ENCODE peak calls at places on chromosomes 16 and 17, in five cellular contexts. W, I, A, U and B are unnamed samples.

GRCh38 chr16:15704545-15704987 is 54.5 kb downstream of the NDE1 start:
- DNase-seq in U (peak; percentile 83), I (peak; percentile 65), W (peak; percentile 57), A (peak; percentile 19), B (peak; percentile 88)

GRCh38 chr17:56011406-56012131 is 141.7 kb upstream of the ANKFN1 start:
- DNase-seq in A (no peak), W (no peak), U (no peak), I (no peak), B (no peak)

GRCh38 chr16:6232060-6232459 is 1100.6 kb upstream of the RBFOX1 start:
- DNase-seq in A (no peak), I (no peak), U (no peak), W (no peak), B (no peak)

GRCh38 chr17:74042744-74043486 is 160.6 kb upstream of the RPL38 start:
- DNase-seq in I (peak; percentile 52), A (peak; percentile 52), W (no peak), U (peak; percentile 79), B (no peak)

GRCh38 chr17:8324132-8324531 is 14.1 kb downstream of the ARHGEF15 start:
- DNase-seq in A (no peak), U (no peak), W (no peak), I (no peak), B (peak; percentile 51)

GRCh38 chr17:17129466-17129865 is 76.7 kb downstream of the PLD6 start:
- DNase-seq in W (no peak), U (no peak), A (no peak), I (peak; percentile 87), B (no peak)

GRCh38 chr17:57448288-57449283 is 192.3 kb downstream of the MSI2 start:
- DNase-seq in W (no peak), I (no peak), A (no peak), U (no peak), B (no peak)

GRCh38 chr17:10099051-10099571 is 99.3 kb downstream of the GAS7 start:
- DNase-seq in W (no peak), I (no peak), U (no peak), A (no peak), B (no peak)

GRCh38 chr17:49703557-49704277 is 4.0 kb downstream of the SLC35B1 start:
- DNase-seq in U (no peak), A (no peak), I (peak; percentile 58), W (no peak), B (peak; percentile 63)

GRCh38 chr17:82328994-82329507 is 4.5 kb downstream of the SECTM1 start:
- DNase-seq in I (no peak), W (no peak), U (no peak), A (no peak), B (no peak)

GRCh38 chr16:46822270-46822669 is 8.7 kb downstream of the C16orf87 start:
- DNase-seq in W (no peak), U (no peak), I (no peak), A (no peak), B (no peak)

GRCh38 chr17:74330446-74330845 is 4.4 kb downstream of the KIF19 start:
- DNase-seq in A (no peak), U (no peak), I (no peak), W (no peak), B (no peak)

GRCh38 chr17:41863074-41863843 is 2.0 kb downstream of the KLHL11 start:
- DNase-seq in A (no peak), W (peak; percentile 3), U (no peak), I (no peak), B (peak; percentile 60)

GRCh38 chr16:46801428-46802049 is 29.4 kb downstream of the C16orf87 start:
- DNase-seq in I (no peak), W (no peak), U (no peak), A (no peak), B (peak; percentile 32)

GRCh38 chr16:72894291-72895151 is 153.4 kb downstream of the ZFHX3 start:
- DNase-seq in U (peak; percentile 74), I (no peak), W (no peak), A (no peak), B (no peak)

GRCh38 chr16:79444522-79445040 is 156.0 kb downstream of the MAF start:
- DNase-seq in U (no peak), I (no peak), W (no peak), A (no peak), B (no peak)
- H3K4me3 ChIP-seq in U (no peak overlapping the region), I (no peak overlapping the region), W (no peak overlapping the region), A (no peak overlapping the region), B (no peak overlapping the region)

GRCh38 chr17:66746736-66747135 is 88.2 kb upstream of the CACNG5 start:
- DNase-seq in I (no peak), A (no peak), W (no peak), U (no peak), B (no peak)

GRCh38 chr17:66749217-66749832 is 85.6 kb upstream of the CACNG5 start:
- DNase-seq in A (no peak), W (no peak), U (peak; percentile 44), I (no peak), B (no peak)

GRCh38 chr17:66750756-66751543 is 84.0 kb upstream of the CACNG5 start:
- DNase-seq in U (no peak), I (no peak), W (no peak), A (no peak), B (no peak)

GRCh38 chr17:66748578-66748977 is 86.3 kb upstream of the CACNG5 start:
- DNase-seq in A (no peak), I (no peak), W (no peak), U (peak; percentile 4), B (no peak)

DNA sequence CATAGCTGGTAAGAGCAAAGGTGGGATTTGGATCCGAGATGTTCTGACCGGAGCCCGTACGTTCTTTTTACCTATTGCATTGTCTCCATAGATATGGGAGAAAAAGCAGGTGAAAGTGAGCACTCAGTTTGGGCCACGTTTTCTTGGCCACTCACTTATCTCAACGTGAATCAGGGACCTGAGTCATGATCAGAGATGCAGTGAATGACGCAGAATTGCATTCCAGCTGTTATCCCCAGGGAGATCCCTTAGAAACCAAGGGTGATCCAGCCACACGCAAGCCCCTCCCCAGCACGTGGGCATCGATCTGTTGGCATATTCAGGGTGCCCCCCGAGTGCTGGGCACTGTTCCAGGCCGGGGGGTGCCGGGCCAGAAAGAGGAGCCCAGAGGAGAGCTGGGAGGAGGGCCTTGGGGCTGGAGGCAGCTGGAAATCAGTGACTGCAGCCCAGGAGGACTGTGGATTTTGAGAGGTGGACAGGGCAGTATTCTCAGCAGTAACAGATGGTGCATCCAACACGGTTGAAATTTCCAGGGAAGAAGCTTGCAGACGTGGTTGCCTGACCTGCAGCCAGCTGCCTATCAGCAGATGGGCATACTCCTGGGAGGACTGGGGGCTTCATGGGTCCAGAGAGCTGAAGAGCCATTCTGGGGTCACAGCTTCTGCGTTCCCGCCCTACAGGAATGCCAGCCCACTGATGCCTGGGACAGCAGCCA is 87.2 kb upstream of the CACNG5 start:
- DNase-seq in W (no peak), I (no peak), U (peak; percentile 42), A (no peak), B (no peak)
- H3K36me3 ChIP-seq in W (peaks cover 20% of the 10 kb centered on the region), I (no peaks in the 10 kb centered on the region), U (peaks cover 3% of the 10 kb centered on the region), A (no peaks in the 10 kb centered on the region), B (no peaks in the 10 kb centered on the region)

DNA sequence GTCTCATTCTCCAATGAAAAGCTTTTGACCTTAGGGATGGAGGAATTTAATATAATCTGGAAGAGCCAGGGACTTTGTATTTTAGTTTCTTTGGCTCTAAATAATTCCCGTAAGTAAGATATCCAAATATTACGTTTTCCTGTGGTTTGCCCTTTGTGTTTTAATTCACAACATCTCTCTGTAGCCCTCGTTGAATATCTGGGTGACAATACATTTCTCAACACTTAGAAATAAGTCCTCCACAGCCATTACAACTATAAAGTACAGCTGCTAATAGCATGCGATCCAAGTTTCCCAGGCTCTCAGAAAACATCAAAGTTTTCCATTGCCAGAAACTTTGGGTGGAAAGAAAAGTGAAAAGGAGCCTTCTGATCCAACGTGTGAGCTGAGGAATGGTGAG is 258.1 kb downstream of the PMP22 start:
- DNase-seq in I (no peak), A (no peak), W (no peak), U (no peak), B (no peak)
- H3K27me3 ChIP-seq in I (no peaks in the 10 kb centered on the region), A (no peaks in the 10 kb centered on the region), W (no peaks in the 10 kb centered on the region), U (no peaks in the 10 kb centered on the region), B (no peaks in the 10 kb centered on the region)

GRCh38 chr17:21510686-21511367 is 134.7 kb downstream of the KCNJ12 start:
- DNase-seq in W (no peak), I (no peak), U (no peak), A (no peak), B (no peak)
- H3K4me3 ChIP-seq in W (peak overlapping the region; percentile 54), I (peak overlapping the region; percentile 68), U (peak overlapping the region; percentile 71), A (peak overlapping the region; percentile 75), B (peak overlapping the region; percentile 47)

GRCh38 chr17:27670791-27671590 is 40.0 kb downstream of the LGALS9 start:
- DNase-seq in A (no peak), U (no peak), W (no peak), I (no peak), B (peak; percentile 65)

GRCh38 chr17:27677191-27677590 is 46.2 kb downstream of the LGALS9 start:
- DNase-seq in W (no peak), I (no peak), A (no peak), U (no peak), B (no peak)

GRCh38 chr17:27671591-27671910 is 40.6 kb downstream of the LGALS9 start:
- DNase-seq in I (no peak), U (no peak), W (no peak), A (no peak), B (peak; percentile 24)

GRCh38 chr17:27669850-27670249 is 38.9 kb downstream of the LGALS9 start:
- DNase-seq in I (no peak), U (no peak), A (no peak), W (no peak), B (peak; percentile 4)

DNA sequence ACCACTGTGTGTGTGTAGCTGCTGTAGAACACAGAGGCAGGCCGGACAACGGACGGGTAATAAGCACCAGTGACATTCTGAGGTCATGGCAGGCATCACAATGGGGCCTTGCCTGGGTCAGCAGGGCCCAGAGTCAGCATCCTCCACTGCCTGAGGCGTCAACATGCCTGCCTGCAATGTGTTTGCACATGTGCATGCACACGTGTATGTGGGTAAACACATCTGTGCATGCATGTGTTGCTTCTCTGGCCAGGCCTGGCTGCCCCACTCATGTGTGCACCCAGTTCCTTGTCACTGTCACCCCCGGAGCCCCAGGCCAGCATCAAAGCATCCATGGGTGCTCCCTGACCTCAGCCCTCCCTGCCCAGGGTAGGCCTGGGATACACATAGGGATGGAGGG is 43.3 kb downstream of the LGALS9 start:
- DNase-seq in A (no peak), I (no peak), U (peak; percentile 54), W (no peak), B (no peak)
- H3K36me3 ChIP-seq in A (no peaks in the 10 kb centered on the region), I (no peaks in the 10 kb centered on the region), U (no peaks in the 10 kb centered on the region), W (no peaks in the 10 kb centered on the region), B (no peaks in the 10 kb centered on the region)

GRCh38 chr16:56193951-56194726 is 2.9 kb downstream of the GNAO1 start:
- DNase-seq in U (peak; percentile 86), A (peak; percentile 20), W (peak; percentile 48), I (peak; percentile 66), B (peak; percentile 93)
- H3K27me3 ChIP-seq in U (no peaks in the 10 kb centered on the region), A (no peaks in the 10 kb centered on the region), W (peaks cover 14% of the 10 kb centered on the region), I (peaks cover 36% of the 10 kb centered on the region), B (peaks cover 35% of the 10 kb centered on the region)

DNA sequence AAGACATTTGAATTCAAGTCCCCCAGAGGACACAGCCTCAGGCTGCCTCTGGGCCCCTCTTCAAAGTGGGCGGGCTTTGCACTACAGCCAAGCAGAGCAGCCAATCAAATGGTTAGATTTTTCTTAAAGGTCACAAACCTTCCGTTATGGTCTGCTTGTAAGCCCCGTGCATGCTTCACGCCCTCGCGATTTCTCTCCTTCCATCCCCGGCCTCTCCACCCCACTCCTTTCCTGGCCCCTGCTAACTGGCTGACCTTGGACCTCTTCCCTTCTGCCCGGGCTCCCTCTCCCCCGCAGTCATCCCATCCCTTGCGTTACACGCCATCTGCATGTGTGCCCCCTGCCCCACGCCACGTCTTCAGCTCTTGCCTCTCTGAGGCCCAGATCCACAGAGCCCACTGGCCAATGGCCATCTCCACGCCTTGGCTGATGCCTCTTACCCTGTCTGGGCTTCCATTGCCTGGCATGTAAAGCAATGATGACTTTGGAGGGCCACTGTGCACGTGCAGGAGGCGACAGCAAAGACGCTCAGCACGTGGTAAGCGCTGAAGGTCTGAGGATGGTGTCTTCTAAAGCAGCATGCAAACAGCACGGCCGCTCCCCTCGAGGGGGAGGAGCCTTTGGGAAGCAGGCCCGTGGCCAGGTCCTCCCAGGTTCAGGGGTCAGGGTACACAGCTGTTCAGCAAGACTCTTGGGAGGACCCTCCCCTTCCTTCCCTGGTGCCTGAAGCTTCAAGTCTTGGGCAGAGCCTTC is 86.8 kb downstream of the ZDHHC7 start:
- DNase-seq in I (peak; percentile 74), U (no peak), W (no peak), A (no peak), B (no peak)
- H3K4me3 ChIP-seq in I (no peak overlapping the region), U (no peak overlapping the region), W (no peak overlapping the region), A (no peak overlapping the region), B (no peak overlapping the region)